ENCODE peak calls at places on chromosomes 3 and 15, in eight cellular contexts. S is A549, U is endothelial cell of umbilical vein, T is spleen, R is H54, E is lower leg skin, Q is tibial nerve, Y is ovary. W is an unnamed sample.

GRCh38 chr15:60004846-60005351 is 788 bp downstream of the FOXB1 start:
- DNase-seq in Y (no peak), U (peak), Q (no peak), R (no peak), S (peak), T (no peak), E (no peak), W (no peak)

GRCh38 chr3:4548769-4549168 is 55.6 kb downstream of the ITPR1 start:
- DNase-seq in R (no peak), T (no peak), S (no peak), U (no peak), E (no peak), Y (no peak), Q (no peak), W (no peak)

GRCh38 chr15:32766101-32766500 is 48.3 kb downstream of the GREM1 start:
- DNase-seq in R (no peak), T (no peak), S (no peak), Q (no peak), E (no peak), Y (no peak), U (no peak), W (no peak)

GRCh38 chr3:196431193-196432136 is 762 bp downstream of the UBXN7 start:
- DNase-seq in T (peak), S (peak), Q (no peak), Y (peak), R (peak), U (peak), E (peak), W (peak)

GRCh38 chr15:70267306-70267705 is 169.6 kb upstream of the TLE3 start:
- DNase-seq in R (no peak), T (peak), Y (no peak), E (no peak), S (no peak), U (no peak), Q (no peak), W (no peak)

GRCh38 chr15:65081758-65082157 is 5.2 kb downstream of the KBTBD13 start:
- DNase-seq in Y (no peak), Q (no peak), E (no peak), U (no peak), T (no peak), S (no peak), R (no peak), W (no peak)

GRCh38 chr3:171838218-171838720 is 4.9 kb upstream of the TMEM212 start:
- DNase-seq in T (no peak), R (no peak), U (peak), S (peak), Y (peak), Q (peak), E (peak), W (no peak)

GRCh38 chr15:62850318-62850717 is 192.2 kb upstream of the TPM1 start:
- DNase-seq in E (no peak), R (no peak), S (no peak), T (no peak), U (no peak), Q (no peak), Y (no peak), W (no peak)

GRCh38 chr3:150761831-150762661 is 923 bp downstream of the SIAH2 start:
- DNase-seq in Y (peak), E (peak), R (peak), U (peak), S (peak), T (peak), Q (peak), W (no peak)

GRCh38 chr3:186467969-186468368 is 76.2 kb downstream of the CRYGS start:
- DNase-seq in E (no peak), R (no peak), S (no peak), Q (no peak), Y (no peak), U (no peak), T (no peak), W (no peak)

GRCh38 chr3:179603831-179604230 is 607 bp downstream of the MRPL47 start:
- DNase-seq in E (no peak), Y (no peak), U (no peak), T (no peak), Q (no peak), R (no peak), S (no peak), W (no peak)

GRCh38 chr3:4508048-4508981 is 15.2 kb downstream of the ITPR1 start:
- DNase-seq in U (no peak), S (no peak), Y (no peak), R (no peak), Q (no peak), T (no peak), E (no peak), W (no peak)

GRCh38 chr3:169339386-169339785 is 324.1 kb downstream of the MECOM start:
- DNase-seq in U (no peak), T (no peak), R (no peak), E (no peak), Y (no peak), Q (no peak), S (no peak), W (no peak)

GRCh38 chr15:63503739-63504246 is 600 bp upstream of the USP3 start:
- DNase-seq in Y (peak), R (no peak), E (no peak), T (peak), Q (no peak), U (peak), S (peak), W (no peak)

GRCh38 chr15:74752011-74752410 is 3.4 kb downstream of the CYP1A2 start:
- DNase-seq in Y (no peak), E (no peak), T (no peak), S (no peak), U (no peak), Q (no peak), R (no peak), W (no peak)

GRCh38 chr3:15427981-15428380 is 583 bp downstream of the EAF1 start:
- DNase-seq in E (no peak), Y (no peak), Q (no peak), T (no peak), S (no peak), U (no peak), R (no peak), W (no peak)

GRCh38 chr3:15427182-15427880 is at the start of the genes EAF1 and METTL6:
- DNase-seq in U (peak), Q (peak), Y (peak), T (peak), S (peak), E (peak), R (peak), W (peak)

GRCh38 chr3:15426579-15427118 is 695 bp downstream of the METTL6 start:
- DNase-seq in T (no peak), E (no peak), U (no peak), R (no peak), Y (no peak), Q (no peak), S (no peak), W (no peak)

GRCh38 chr3:15429080-15429479 is 1.7 kb downstream of the EAF1 start:
- DNase-seq in R (no peak), S (no peak), E (no peak), U (no peak), Q (no peak), Y (no peak), T (no peak), W (no peak)

DNA sequence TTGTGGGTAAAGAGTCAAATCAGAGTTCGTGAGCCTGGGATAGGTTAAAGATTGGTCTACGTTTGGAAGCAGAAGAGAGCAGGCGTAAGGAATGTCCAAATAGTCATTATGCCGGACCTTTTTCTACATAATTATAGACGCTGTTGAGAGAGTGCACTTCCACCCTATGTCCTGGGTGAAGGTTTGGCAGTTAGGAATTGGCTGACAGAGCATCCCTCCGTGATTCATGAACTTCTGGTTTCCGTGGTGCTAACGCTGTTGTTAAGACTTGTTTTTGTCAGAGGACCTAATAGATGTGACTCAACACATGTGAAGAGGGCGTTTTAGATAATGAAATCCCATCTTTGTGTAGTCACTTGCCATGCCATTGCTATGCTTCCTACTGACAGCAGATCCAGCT is 1.1 kb downstream of the EAF1 start:
- DNase-seq in Y (no peak), U (peak), E (no peak), Q (no peak), T (no peak), R (peak), S (peak), W (no peak)
- TF ChIP-seq POLR2A in Y (no peak), U (no peak), E (no peak), Q (no peak), T (no peak), R (no peak), S (no peak), W (no peak)

DNA sequence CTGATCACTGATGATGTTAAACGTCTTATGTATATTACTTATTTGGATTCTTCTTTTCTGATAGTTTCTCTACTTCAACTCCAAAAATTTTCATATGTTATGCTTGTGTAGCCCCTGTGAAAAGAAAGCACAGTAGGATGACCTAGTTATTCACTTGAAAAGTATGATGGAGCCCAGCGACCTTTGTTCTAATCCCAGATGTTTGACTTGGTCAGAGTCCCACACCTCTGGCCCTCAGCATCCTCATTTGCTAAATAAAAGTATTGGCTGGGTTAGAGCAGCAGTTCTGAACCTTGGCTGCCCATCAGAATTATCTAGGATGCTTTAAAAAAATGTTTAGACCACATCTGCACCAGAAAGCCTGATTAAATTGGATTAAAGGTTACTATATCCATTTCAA is 173.7 kb downstream of the ATG7 start:
- DNase-seq in U (no peak), E (no peak), Y (no peak), Q (no peak), R (no peak), T (no peak), S (no peak), W (no peak)
- TF ChIP-seq POLR2A in U (no peak), E (no peak), Y (no peak), Q (no peak), R (no peak), T (no peak), S (no peak), W (no peak)

GRCh38 chr3:113696658-113697191 is 283 bp upstream of the USF3 start:
- DNase-seq in U (peak), R (peak), Q (peak), S (peak), T (peak), Y (peak), E (peak), W (peak)

GRCh38 chr3:113698891-113699465 is 2.5 kb upstream of the USF3 start:
- DNase-seq in S (no peak), E (no peak), U (no peak), T (peak), R (no peak), Q (no peak), Y (peak), W (no peak)

GRCh38 chr3:113698213-113698742 is 1.8 kb upstream of the USF3 start:
- DNase-seq in R (no peak), E (no peak), U (no peak), Q (no peak), T (no peak), Y (no peak), S (no peak), W (no peak)

GRCh38 chr3:113695818-113696645 is at the start of gene USF3:
- DNase-seq in Q (peak), Y (peak), U (peak), S (peak), R (peak), T (peak), E (peak), W (peak)

GRCh38 chr3:113697192-113698090 is 999 bp upstream of the USF3 start:
- DNase-seq in Y (peak), U (peak), T (peak), R (no peak), S (no peak), Q (no peak), E (peak), W (no peak)
- TF ChIP-seq POLR2A in Y (no peak), U (no peak), T (no peak), R (no peak), S (no peak), Q (no peak), E (no peak), W (no peak)

DNA sequence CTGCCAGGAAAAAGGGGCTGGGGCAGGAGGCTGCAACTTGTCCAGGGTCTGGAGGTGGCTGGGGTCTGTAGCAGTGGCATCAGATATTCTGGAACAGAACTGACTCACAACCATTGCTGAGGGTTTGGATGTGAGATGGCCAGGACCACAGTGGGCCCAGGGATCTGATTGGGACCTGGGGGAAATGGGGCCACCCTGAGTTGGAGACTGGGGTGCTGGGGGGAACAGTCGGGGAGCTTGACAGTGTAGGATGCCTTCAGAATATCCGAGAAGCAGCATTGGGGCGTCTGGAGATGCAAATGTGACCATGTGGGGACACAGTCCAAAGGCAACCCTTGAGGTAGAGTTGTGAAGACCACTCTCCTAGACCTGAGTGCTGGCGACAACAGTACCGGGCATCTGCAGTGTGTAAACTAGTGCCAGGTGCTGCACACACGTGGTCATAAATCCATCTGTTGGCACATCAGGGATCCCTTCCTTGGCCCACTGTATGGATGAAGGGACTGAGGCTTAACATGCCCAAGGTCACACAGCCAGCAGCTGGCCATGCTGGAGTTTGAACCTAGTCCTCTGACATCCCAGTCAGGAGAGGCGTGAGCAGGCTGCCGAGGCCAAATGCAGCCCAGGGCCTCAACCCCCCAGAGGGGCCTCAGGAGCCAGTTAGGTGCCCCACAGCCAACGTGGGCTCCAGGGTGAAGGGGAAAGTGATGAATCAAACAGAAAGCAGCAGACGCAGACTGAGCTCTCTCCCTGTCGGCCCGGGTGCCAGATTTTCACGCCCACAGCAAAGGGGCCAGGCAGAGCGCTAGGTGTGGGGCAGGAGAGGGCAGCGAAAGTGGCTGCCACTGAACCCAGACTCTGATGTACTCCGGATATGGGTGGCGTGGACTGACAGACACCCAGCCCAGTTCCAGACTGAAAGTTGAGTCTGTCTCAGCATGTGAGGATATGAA is 18.8 kb downstream of the HEMK1 start:
- DNase-seq in Q (no peak), U (no peak), R (no peak), T (no peak), S (no peak), E (no peak), Y (no peak), W (peak)
- TF ChIP-seq POLR2A in Q (no peak), U (no peak), R (no peak), T (no peak), S (no peak), E (no peak), Y (no peak), W (no peak)

GRCh38 chr3:58104155-58104554 is 95.9 kb downstream of the FLNB start:
- DNase-seq in T (no peak), R (no peak), S (no peak), Y (no peak), E (no peak), Q (no peak), U (no peak), W (no peak)

GRCh38 chr3:58101499-58102370 is 93.5 kb downstream of the FLNB start:
- DNase-seq in Y (no peak), Q (no peak), T (no peak), S (no peak), U (no peak), R (no peak), E (no peak), W (no peak)

GRCh38 chr3:58104712-58105111 is 96.5 kb downstream of the FLNB start:
- DNase-seq in U (no peak), S (no peak), Y (no peak), T (no peak), R (no peak), Q (no peak), E (no peak), W (no peak)

GRCh38 chr3:58102371-58102750 is 94.1 kb downstream of the FLNB start:
- DNase-seq in U (no peak), E (no peak), Q (no peak), R (no peak), S (no peak), T (no peak), Y (no peak), W (no peak)

DNA sequence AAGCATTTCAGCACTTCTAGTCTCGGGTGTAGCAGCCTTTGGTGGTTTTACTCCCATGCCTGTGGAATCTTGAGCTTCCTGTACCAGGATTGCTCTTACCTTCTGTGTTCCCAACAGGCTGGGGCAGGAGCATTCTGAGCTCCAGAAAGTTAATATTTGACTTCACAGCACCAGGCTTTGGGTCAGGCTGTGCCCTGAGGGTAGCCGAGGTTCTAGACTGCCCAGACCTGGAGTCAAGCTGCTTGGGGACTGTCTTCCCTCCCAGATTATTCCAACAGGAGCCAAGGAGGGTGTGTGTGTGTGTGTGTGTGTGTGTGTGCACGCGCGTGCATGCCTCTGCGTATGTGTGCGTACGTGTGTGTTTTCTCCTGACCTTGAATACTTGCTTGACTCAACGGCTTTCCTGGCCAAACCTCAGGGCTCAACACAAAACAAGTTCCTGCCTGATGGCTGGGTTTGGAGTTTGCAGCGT is 94.8 kb downstream of the FLNB start:
- DNase-seq in Q (no peak), S (no peak), U (no peak), Y (peak), T (no peak), E (peak), R (no peak), W (no peak)
- TF ChIP-seq POLR2A in Q (no peak), S (no peak), U (no peak), Y (no peak), T (no peak), E (no peak), R (no peak), W (no peak)

GRCh38 chr15:50767332-50767861 is 1.9 kb upstream of the SPPL2A start:
- DNase-seq in R (no peak), U (no peak), Q (no peak), T (no peak), Y (no peak), E (no peak), S (peak), W (no peak)
- TF ChIP-seq POLR2A in R (no peak), U (no peak), Q (no peak), T (no peak), Y (no peak), E (no peak), S (no peak), W (no peak)

GRCh38 chr3:130746296-130747039 is at the start of gene PIK3R4:
- DNase-seq in Q (peak), T (peak), S (peak), R (peak), Y (peak), U (peak), E (peak), W (peak)
- TF ChIP-seq POLR2A in Q (peak), T (no peak), S (peak), R (peak), Y (peak), U (peak), E (peak), W (peak)

W was measured in GM12892.